ENCODE peak calls at places on chromosomes 12 and 14, in four cellular contexts. One of them, this sample, is unnamed.

GRCh38 chr12:93886533-93887511 is 209.6 kb downstream of the CRADD start:
- DNase-seq in neuronal stem cell: no peak
- DNase-seq in naive thymus-derived CD4-positive, alpha-beta T cell: no peak
- DNase-seq in A549: no peak
- DNase-seq in this sample: no peak

GRCh38 chr14:37062191-37062803 is 110.1 kb downstream of the SLC25A21 start:
- DNase-seq in A549: no peak
- DNase-seq in neuronal stem cell: no peak
- DNase-seq in naive thymus-derived CD4-positive, alpha-beta T cell: no peak
- DNase-seq in this sample: no peak

GRCh38 chr12:77124767-77125166 is 59.4 kb upstream of the E2F7 start:
- DNase-seq in naive thymus-derived CD4-positive, alpha-beta T cell: no peak
- DNase-seq in neuronal stem cell: no peak
- DNase-seq in A549: no peak
- DNase-seq in this sample: no peak

GRCh38 chr12:132571598-132571997 is 38.8 kb downstream of the LRCOL1 start:
- DNase-seq in naive thymus-derived CD4-positive, alpha-beta T cell: no peak
- DNase-seq in neuronal stem cell: no peak
- DNase-seq in A549: no peak
- DNase-seq in this sample: no peak

GRCh38 chr14:55707365-55707804 is 127.4 kb downstream of the KTN1 start:
- DNase-seq in naive thymus-derived CD4-positive, alpha-beta T cell: peak; percentile 13
- DNase-seq in neuronal stem cell: no peak
- DNase-seq in A549: peak; percentile 61
- DNase-seq in this sample: peak; percentile 29

GRCh38 chr12:111429760-111430417 is 24.2 kb downstream of the SH2B3 start:
- DNase-seq in A549: no peak
- DNase-seq in neuronal stem cell: no peak
- DNase-seq in naive thymus-derived CD4-positive, alpha-beta T cell: peak; percentile 52
- DNase-seq in this sample: no peak

GRCh38 chr12:69792533-69792932 is 32.5 kb upstream of the MYRFL start:
- DNase-seq in naive thymus-derived CD4-positive, alpha-beta T cell: no peak
- DNase-seq in A549: no peak
- DNase-seq in neuronal stem cell: no peak
- DNase-seq in this sample: no peak

GRCh38 chr14:26597136-26598080 is at the start of gene NOVA1:
- DNase-seq in neuronal stem cell: peak; percentile 50
- DNase-seq in naive thymus-derived CD4-positive, alpha-beta T cell: no peak
- DNase-seq in A549: peak; percentile 11
- DNase-seq in this sample: peak; percentile 21

GRCh38 chr12:75196865-75197264 is 12.8 kb downstream of the KCNC2 start:
- DNase-seq in naive thymus-derived CD4-positive, alpha-beta T cell: no peak
- DNase-seq in A549: peak; percentile 6
- DNase-seq in neuronal stem cell: no peak
- DNase-seq in this sample: no peak

GRCh38 chr14:103728721-103729120 is 13.1 kb downstream of the ZFYVE21 start:
- DNase-seq in naive thymus-derived CD4-positive, alpha-beta T cell: no peak
- DNase-seq in neuronal stem cell: no peak
- DNase-seq in A549: no peak
- DNase-seq in this sample: no peak

GRCh38 chr14:50045039-50045711 is 71.2 kb downstream of the VCPKMT start:
- DNase-seq in A549: peak; percentile 59
- DNase-seq in naive thymus-derived CD4-positive, alpha-beta T cell: peak; percentile 74
- DNase-seq in neuronal stem cell: no peak
- DNase-seq in this sample: no peak

GRCh38 chr12:13725049-13725448 is 256.4 kb downstream of the GRIN2B start:
- DNase-seq in A549: no peak
- DNase-seq in neuronal stem cell: no peak
- DNase-seq in naive thymus-derived CD4-positive, alpha-beta T cell: no peak
- DNase-seq in this sample: no peak

GRCh38 chr12:2355604-2356003 is 302.8 kb downstream of the CACNA1C start:
- DNase-seq in naive thymus-derived CD4-positive, alpha-beta T cell: no peak
- DNase-seq in neuronal stem cell: no peak
- DNase-seq in A549: no peak
- DNase-seq in this sample: no peak

GRCh38 chr12:85138833-85139232 is 102.7 kb downstream of the LRRIQ1 start:
- DNase-seq in naive thymus-derived CD4-positive, alpha-beta T cell: no peak
- DNase-seq in A549: peak; percentile 14
- DNase-seq in neuronal stem cell: no peak
- DNase-seq in this sample: no peak

GRCh38 chr12:19151298-19151697 is 21.8 kb downstream of the PLEKHA5 start:
- DNase-seq in A549: no peak
- DNase-seq in neuronal stem cell: no peak
- DNase-seq in naive thymus-derived CD4-positive, alpha-beta T cell: no peak
- DNase-seq in this sample: no peak

GRCh38 chr12:20711846-20712245 is 16.7 kb downstream of the SLCO1C1 start:
- DNase-seq in naive thymus-derived CD4-positive, alpha-beta T cell: no peak
- DNase-seq in A549: no peak
- DNase-seq in neuronal stem cell: no peak
- DNase-seq in this sample: no peak

GRCh38 chr12:56296207-56296785 is 3.8 kb downstream of the CS start:
- DNase-seq in naive thymus-derived CD4-positive, alpha-beta T cell: no peak
- DNase-seq in A549: no peak
- DNase-seq in neuronal stem cell: no peak
- DNase-seq in this sample: no peak

GRCh38 chr12:56299853-56300643 is at the start of gene CS:
- DNase-seq in neuronal stem cell: peak; percentile 96
- DNase-seq in naive thymus-derived CD4-positive, alpha-beta T cell: peak; percentile 98
- DNase-seq in A549: peak; percentile 98
- DNase-seq in this sample: peak; percentile 98

GRCh38 chr12:56298828-56299227 is 1.3 kb downstream of the CS start:
- DNase-seq in neuronal stem cell: no peak
- DNase-seq in naive thymus-derived CD4-positive, alpha-beta T cell: no peak
- DNase-seq in A549: no peak
- DNase-seq in this sample: no peak

GRCh38 chr12:56299308-56299852 is 750 bp downstream of the CS start:
- DNase-seq in neuronal stem cell: no peak
- DNase-seq in naive thymus-derived CD4-positive, alpha-beta T cell: peak; percentile 53
- DNase-seq in A549: peak; percentile 27
- DNase-seq in this sample: no peak

GRCh38 chr12:56297400-56297799 is 2.7 kb downstream of the CS start:
- DNase-seq in A549: no peak
- DNase-seq in neuronal stem cell: no peak
- DNase-seq in naive thymus-derived CD4-positive, alpha-beta T cell: no peak
- DNase-seq in this sample: no peak
- H3K4me3 ChIP-seq in A549: no peak overlapping the region
- H3K4me3 ChIP-seq in neuronal stem cell: no peak overlapping the region
- H3K4me3 ChIP-seq in naive thymus-derived CD4-positive, alpha-beta T cell: no peak overlapping the region
- H3K4me3 ChIP-seq in this sample: no peak overlapping the region

DNA sequence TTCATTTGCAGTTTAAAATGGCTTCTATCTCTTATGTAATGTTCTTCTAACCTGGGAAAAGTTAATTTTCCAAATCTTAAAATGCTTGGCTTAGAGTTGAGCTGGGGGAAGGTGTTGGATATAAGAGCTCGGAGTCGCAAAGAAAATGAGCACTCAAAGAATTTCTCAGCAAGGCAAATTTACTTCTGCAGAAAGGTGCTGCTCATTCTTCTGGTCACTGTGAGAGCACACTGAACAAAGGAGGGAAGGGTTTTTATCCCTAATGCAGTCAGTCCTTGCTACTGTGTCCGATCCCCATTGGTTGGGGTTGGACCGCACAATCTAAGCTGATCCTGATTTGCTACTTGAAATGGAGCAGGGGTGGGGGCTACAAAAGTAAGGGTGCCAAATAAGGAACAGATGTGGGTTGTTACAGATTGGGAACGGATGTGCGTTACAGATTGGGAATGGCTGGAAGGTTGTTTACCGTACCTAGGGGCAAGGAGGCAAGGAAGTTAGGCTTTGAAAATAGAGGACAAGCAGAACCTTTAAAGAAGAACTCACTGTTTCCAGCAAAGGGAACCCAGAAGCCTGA is 19.4 kb downstream of the TXNRD1 start:
- DNase-seq in A549: peak; percentile 41
- DNase-seq in naive thymus-derived CD4-positive, alpha-beta T cell: no peak
- DNase-seq in neuronal stem cell: no peak
- DNase-seq in this sample: no peak
- H3K4me1 ChIP-seq in A549: no peaks in the 10 kb centered on the region
- H3K4me1 ChIP-seq in naive thymus-derived CD4-positive, alpha-beta T cell: no peaks in the 10 kb centered on the region
- H3K4me1 ChIP-seq in neuronal stem cell: no peaks in the 10 kb centered on the region
- H3K4me1 ChIP-seq in this sample: no peaks in the 10 kb centered on the region

GRCh38 chr12:131333136-131333535 is 377.8 kb upstream of the SFSWAP start:
- DNase-seq in naive thymus-derived CD4-positive, alpha-beta T cell: no peak
- DNase-seq in A549: no peak
- DNase-seq in neuronal stem cell: no peak
- DNase-seq in this sample: no peak
- H3K9me3 ChIP-seq in naive thymus-derived CD4-positive, alpha-beta T cell: no peaks in the 10 kb centered on the region
- H3K9me3 ChIP-seq in A549: no peaks in the 10 kb centered on the region
- H3K9me3 ChIP-seq in neuronal stem cell: no peaks in the 10 kb centered on the region
- H3K9me3 ChIP-seq in this sample: no peaks in the 10 kb centered on the region

DNA sequence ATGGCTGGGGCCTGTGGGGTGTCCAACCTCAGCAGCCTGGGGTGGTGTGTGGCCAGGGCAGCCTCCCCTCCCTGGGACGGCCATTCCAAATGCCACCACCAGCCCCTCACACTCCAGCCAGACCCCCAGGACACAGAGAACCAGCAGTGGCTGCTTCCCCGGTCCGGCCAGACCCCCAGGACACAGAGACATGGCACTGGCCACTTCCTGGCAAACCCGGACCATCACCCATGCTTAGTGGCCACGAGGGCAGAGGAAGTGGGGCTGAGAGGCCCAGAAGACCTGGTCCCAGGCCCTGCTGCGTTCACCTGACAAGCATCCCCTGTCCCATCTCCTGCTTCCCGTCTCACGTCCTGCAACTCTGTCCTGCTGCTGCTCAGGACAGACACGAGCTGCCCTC is 26.7 kb downstream of the BEGAIN start:
- DNase-seq in naive thymus-derived CD4-positive, alpha-beta T cell: no peak
- DNase-seq in A549: no peak
- DNase-seq in neuronal stem cell: no peak
- DNase-seq in this sample: no peak
- H3K4me3 ChIP-seq in naive thymus-derived CD4-positive, alpha-beta T cell: no peak overlapping the region
- H3K4me3 ChIP-seq in A549: no peak overlapping the region
- H3K4me3 ChIP-seq in neuronal stem cell: no peak overlapping the region
- H3K4me3 ChIP-seq in this sample: no peak overlapping the region

This sample was measured in cardiac muscle cell.